ENCODE peak calls at places on chromosomes 6 and 20, in nine cellular contexts. One of them, this sample, is unnamed.

GRCh38 chr20:16518068-16518783 is 55.0 kb downstream of the KIF16B start:
- DNase-seq in activated naive CD8-positive, alpha-beta T cell treated with anti-CD3 and anti-CD28 coated beads, Interleukin-2, amount 50 U/mL, for 24 hours: peak
- DNase-seq in non-pigmented ciliary epithelial cell: no peak
- DNase-seq in hippocampal formation: peak
- DNase-seq in NCI-H510A: peak
- DNase-seq in DMS153: no peak
- DNase-seq in HS-5: no peak
- DNase-seq in bronchial epithelial cell: peak
- DNase-seq in GM12865: peak
- DNase-seq in this sample: no peak

GRCh38 chr6:157991067-157991432 is 9.4 kb downstream of the SYNJ2 start:
- DNase-seq in activated naive CD8-positive, alpha-beta T cell treated with anti-CD3 and anti-CD28 coated beads, Interleukin-2, amount 50 U/mL, for 24 hours: no peak
- DNase-seq in non-pigmented ciliary epithelial cell: no peak
- DNase-seq in hippocampal formation: no peak
- DNase-seq in NCI-H510A: no peak
- DNase-seq in DMS153: no peak
- DNase-seq in HS-5: no peak
- DNase-seq in bronchial epithelial cell: no peak
- DNase-seq in GM12865: no peak
- DNase-seq in this sample: no peak

GRCh38 chr6:73803562-73804221 is 107.7 kb downstream of the CD109 start:
- DNase-seq in activated naive CD8-positive, alpha-beta T cell treated with anti-CD3 and anti-CD28 coated beads, Interleukin-2, amount 50 U/mL, for 24 hours: no peak
- DNase-seq in non-pigmented ciliary epithelial cell: peak
- DNase-seq in hippocampal formation: no peak
- DNase-seq in NCI-H510A: no peak
- DNase-seq in DMS153: peak
- DNase-seq in HS-5: peak
- DNase-seq in bronchial epithelial cell: peak
- DNase-seq in GM12865: peak
- DNase-seq in this sample: peak

GRCh38 chr6:132072271-132072670 is 121.1 kb upstream of the CCN2 start:
- DNase-seq in activated naive CD8-positive, alpha-beta T cell treated with anti-CD3 and anti-CD28 coated beads, Interleukin-2, amount 50 U/mL, for 24 hours: no peak
- DNase-seq in non-pigmented ciliary epithelial cell: no peak
- DNase-seq in hippocampal formation: no peak
- DNase-seq in NCI-H510A: no peak
- DNase-seq in DMS153: no peak
- DNase-seq in HS-5: no peak
- DNase-seq in bronchial epithelial cell: no peak
- DNase-seq in GM12865: no peak
- DNase-seq in this sample: no peak

GRCh38 chr6:378090-378957 is 13.2 kb upstream of the IRF4 start:
- DNase-seq in activated naive CD8-positive, alpha-beta T cell treated with anti-CD3 and anti-CD28 coated beads, Interleukin-2, amount 50 U/mL, for 24 hours: no peak
- DNase-seq in non-pigmented ciliary epithelial cell: no peak
- DNase-seq in hippocampal formation: no peak
- DNase-seq in NCI-H510A: no peak
- DNase-seq in DMS153: no peak
- DNase-seq in HS-5: no peak
- DNase-seq in bronchial epithelial cell: no peak
- DNase-seq in GM12865: no peak
- DNase-seq in this sample: no peak

GRCh38 chr6:31795616-31796298 is at the start of gene VARS1:
- DNase-seq in activated naive CD8-positive, alpha-beta T cell treated with anti-CD3 and anti-CD28 coated beads, Interleukin-2, amount 50 U/mL, for 24 hours: peak
- DNase-seq in non-pigmented ciliary epithelial cell: no peak
- DNase-seq in hippocampal formation: peak
- DNase-seq in NCI-H510A: peak
- DNase-seq in DMS153: peak
- DNase-seq in HS-5: peak
- DNase-seq in bronchial epithelial cell: peak
- DNase-seq in GM12865: peak
- DNase-seq in this sample: peak

GRCh38 chr6:22062807-22063408 is 233.9 kb downstream of the PRL start:
- DNase-seq in activated naive CD8-positive, alpha-beta T cell treated with anti-CD3 and anti-CD28 coated beads, Interleukin-2, amount 50 U/mL, for 24 hours: peak
- DNase-seq in non-pigmented ciliary epithelial cell: no peak
- DNase-seq in hippocampal formation: no peak
- DNase-seq in NCI-H510A: no peak
- DNase-seq in DMS153: no peak
- DNase-seq in HS-5: no peak
- DNase-seq in bronchial epithelial cell: peak
- DNase-seq in GM12865: peak
- DNase-seq in this sample: no peak

GRCh38 chr6:45791181-45791580 is 224.5 kb downstream of the CLIC5 start:
- DNase-seq in activated naive CD8-positive, alpha-beta T cell treated with anti-CD3 and anti-CD28 coated beads, Interleukin-2, amount 50 U/mL, for 24 hours: no peak
- DNase-seq in non-pigmented ciliary epithelial cell: no peak
- DNase-seq in hippocampal formation: no peak
- DNase-seq in NCI-H510A: no peak
- DNase-seq in DMS153: no peak
- DNase-seq in HS-5: no peak
- DNase-seq in bronchial epithelial cell: peak
- DNase-seq in GM12865: no peak
- DNase-seq in this sample: peak

GRCh38 chr6:136720045-136720760 is 72.1 kb downstream of the MAP3K5 start:
- DNase-seq in activated naive CD8-positive, alpha-beta T cell treated with anti-CD3 and anti-CD28 coated beads, Interleukin-2, amount 50 U/mL, for 24 hours: no peak
- DNase-seq in non-pigmented ciliary epithelial cell: no peak
- DNase-seq in hippocampal formation: no peak
- DNase-seq in NCI-H510A: no peak
- DNase-seq in DMS153: no peak
- DNase-seq in HS-5: no peak
- DNase-seq in bronchial epithelial cell: no peak
- DNase-seq in GM12865: peak
- DNase-seq in this sample: no peak

GRCh38 chr6:15929685-15930084 is 199.2 kb upstream of the MYLIP start:
- DNase-seq in activated naive CD8-positive, alpha-beta T cell treated with anti-CD3 and anti-CD28 coated beads, Interleukin-2, amount 50 U/mL, for 24 hours: no peak
- DNase-seq in non-pigmented ciliary epithelial cell: no peak
- DNase-seq in hippocampal formation: no peak
- DNase-seq in NCI-H510A: no peak
- DNase-seq in DMS153: no peak
- DNase-seq in HS-5: no peak
- DNase-seq in bronchial epithelial cell: peak
- DNase-seq in GM12865: no peak
- DNase-seq in this sample: no peak

GRCh38 chr6:150325093-150325772 is 43.6 kb upstream of the IYD start:
- DNase-seq in activated naive CD8-positive, alpha-beta T cell treated with anti-CD3 and anti-CD28 coated beads, Interleukin-2, amount 50 U/mL, for 24 hours: no peak
- DNase-seq in non-pigmented ciliary epithelial cell: no peak
- DNase-seq in hippocampal formation: no peak
- DNase-seq in NCI-H510A: no peak
- DNase-seq in DMS153: peak
- DNase-seq in HS-5: no peak
- DNase-seq in bronchial epithelial cell: peak
- DNase-seq in GM12865: no peak
- DNase-seq in this sample: no peak

GRCh38 chr6:90180526-90180925 is 116.1 kb downstream of the BACH2 start:
- DNase-seq in activated naive CD8-positive, alpha-beta T cell treated with anti-CD3 and anti-CD28 coated beads, Interleukin-2, amount 50 U/mL, for 24 hours: no peak
- DNase-seq in non-pigmented ciliary epithelial cell: no peak
- DNase-seq in hippocampal formation: no peak
- DNase-seq in NCI-H510A: no peak
- DNase-seq in DMS153: no peak
- DNase-seq in HS-5: no peak
- DNase-seq in bronchial epithelial cell: no peak
- DNase-seq in GM12865: no peak
- DNase-seq in this sample: no peak

GRCh38 chr6:160792711-160793110 is 90.7 kb downstream of the PLG start:
- DNase-seq in activated naive CD8-positive, alpha-beta T cell treated with anti-CD3 and anti-CD28 coated beads, Interleukin-2, amount 50 U/mL, for 24 hours: no peak
- DNase-seq in non-pigmented ciliary epithelial cell: no peak
- DNase-seq in hippocampal formation: no peak
- DNase-seq in NCI-H510A: no peak
- DNase-seq in DMS153: no peak
- DNase-seq in HS-5: no peak
- DNase-seq in bronchial epithelial cell: peak
- DNase-seq in GM12865: no peak
- DNase-seq in this sample: no peak

GRCh38 chr6:79427721-79428120 is 109.5 kb downstream of the LCA5 start:
- DNase-seq in activated naive CD8-positive, alpha-beta T cell treated with anti-CD3 and anti-CD28 coated beads, Interleukin-2, amount 50 U/mL, for 24 hours: no peak
- DNase-seq in non-pigmented ciliary epithelial cell: no peak
- DNase-seq in hippocampal formation: no peak
- DNase-seq in NCI-H510A: no peak
- DNase-seq in DMS153: no peak
- DNase-seq in HS-5: no peak
- DNase-seq in bronchial epithelial cell: no peak
- DNase-seq in GM12865: no peak
- DNase-seq in this sample: no peak

GRCh38 chr20:36352843-36353553 is 46.9 kb downstream of the DLGAP4 start:
- DNase-seq in activated naive CD8-positive, alpha-beta T cell treated with anti-CD3 and anti-CD28 coated beads, Interleukin-2, amount 50 U/mL, for 24 hours: no peak
- DNase-seq in non-pigmented ciliary epithelial cell: no peak
- DNase-seq in hippocampal formation: no peak
- DNase-seq in NCI-H510A: no peak
- DNase-seq in DMS153: no peak
- DNase-seq in HS-5: no peak
- DNase-seq in bronchial epithelial cell: no peak
- DNase-seq in GM12865: no peak
- DNase-seq in this sample: no peak

GRCh38 chr6:166940643-166941068 is 15.7 kb downstream of the RNASET2 start:
- DNase-seq in activated naive CD8-positive, alpha-beta T cell treated with anti-CD3 and anti-CD28 coated beads, Interleukin-2, amount 50 U/mL, for 24 hours: no peak
- DNase-seq in non-pigmented ciliary epithelial cell: no peak
- DNase-seq in hippocampal formation: no peak
- DNase-seq in NCI-H510A: no peak
- DNase-seq in DMS153: no peak
- DNase-seq in HS-5: no peak
- DNase-seq in bronchial epithelial cell: peak
- DNase-seq in GM12865: no peak
- DNase-seq in this sample: no peak

GRCh38 chr6:85675030-85675819 is 32.5 kb upstream of the SYNCRIP start:
- DNase-seq in activated naive CD8-positive, alpha-beta T cell treated with anti-CD3 and anti-CD28 coated beads, Interleukin-2, amount 50 U/mL, for 24 hours: no peak
- DNase-seq in non-pigmented ciliary epithelial cell: no peak
- DNase-seq in hippocampal formation: no peak
- DNase-seq in NCI-H510A: no peak
- DNase-seq in DMS153: no peak
- DNase-seq in HS-5: no peak
- DNase-seq in bronchial epithelial cell: peak
- DNase-seq in GM12865: peak
- DNase-seq in this sample: no peak

GRCh38 chr6:82875573-82876185 is 190.0 kb downstream of the UBE3D start:
- DNase-seq in activated naive CD8-positive, alpha-beta T cell treated with anti-CD3 and anti-CD28 coated beads, Interleukin-2, amount 50 U/mL, for 24 hours: no peak
- DNase-seq in non-pigmented ciliary epithelial cell: peak
- DNase-seq in hippocampal formation: no peak
- DNase-seq in NCI-H510A: no peak
- DNase-seq in DMS153: peak
- DNase-seq in HS-5: peak
- DNase-seq in bronchial epithelial cell: peak
- DNase-seq in GM12865: no peak
- DNase-seq in this sample: peak